ENCODE peak calls at places on chromosome 11, in four cellular contexts. K is astrocyte, C is GM23248, Y is mesendoderm. O is an unnamed sample.

GRCh38 chr11:126127898-126128297 is 65.2 kb upstream of the CDON start:
- DNase-seq in K (no peak), Y (no peak), C (no peak), O (no peak)

GRCh38 chr11:64324692-64325469 is 7.0 kb downstream of the PRDX5 start:
- DNase-seq in Y (no peak), C (no peak), K (no peak), O (no peak)

GRCh38 chr11:16924462-16924825 is 89.8 kb downstream of the PLEKHA7 start:
- DNase-seq in K (no peak), Y (no peak), C (no peak), O (no peak)

GRCh38 chr11:115202061-115202460 is 302.2 kb downstream of the CADM1 start:
- DNase-seq in Y (no peak), C (no peak), K (no peak), O (no peak)

GRCh38 chr11:130180491-130180890 is 20.9 kb downstream of the ST14 start:
- DNase-seq in C (peak; percentile 71), Y (no peak), K (peak; percentile 17), O (no peak)

GRCh38 chr11:132977241-132977640 is 555.1 kb downstream of the OPCML start:
- DNase-seq in C (no peak), Y (no peak), K (no peak), O (no peak)

GRCh38 chr11:65786786-65787636 is at the start of gene OVOL1:
- DNase-seq in Y (peak; percentile 67), K (no peak), C (no peak), O (peak; percentile 80)

GRCh38 chr11:123202155-123202714 is 7.2 kb upstream of the CLMP start:
- DNase-seq in Y (peak; percentile 78), C (peak; percentile 56), K (peak; percentile 47), O (peak; percentile 35)

GRCh38 chr11:49432242-49432848 is 223.9 kb upstream of the FOLH1 start:
- DNase-seq in K (no peak), C (no peak), Y (no peak), O (no peak)

GRCh38 chr11:10451399-10452116 is 3.5 kb upstream of the AMPD3 start:
- DNase-seq in C (no peak), K (no peak), Y (peak; percentile 14), O (no peak)

GRCh38 chr11:109106201-109106906 is 315.6 kb upstream of the C11orf87 start:
- DNase-seq in K (no peak), Y (no peak), C (no peak), O (no peak)

GRCh38 chr11:117468888-117469287 is 141.2 kb downstream of the CEP164 start:
- DNase-seq in K (no peak), C (no peak), Y (peak; percentile 56), O (no peak)

DNA sequence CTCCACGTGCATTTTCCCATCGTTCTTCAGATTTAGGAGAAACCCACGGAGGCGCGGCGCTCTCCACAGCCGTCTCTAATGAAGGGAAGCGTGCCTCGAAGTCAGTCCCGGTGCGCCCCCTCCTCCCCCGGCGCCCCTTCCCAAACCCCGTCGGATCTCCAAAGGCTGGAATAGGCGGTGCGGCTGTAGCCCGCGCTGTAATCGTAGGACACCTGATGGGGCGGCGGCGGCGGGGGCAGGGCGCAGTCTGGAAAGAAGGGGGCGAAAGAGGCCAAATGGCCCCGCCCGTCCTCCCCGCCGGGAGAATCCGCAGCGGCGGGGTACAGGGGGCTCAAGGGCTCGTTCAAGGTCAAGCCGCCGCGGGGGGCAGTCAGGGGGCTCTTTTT is 1.3 kb downstream of the FAM181B start:
- DNase-seq in K (no peak), Y (no peak), C (no peak), O (no peak)
- H3K27ac ChIP-seq in K (no peak overlapping the region), Y (no peak overlapping the region), C (no peak overlapping the region), O (no peak overlapping the region)

GRCh38 chr11:62678770-62679696 is at the start of gene UBXN1:
- DNase-seq in K (peak; percentile 81), C (peak; percentile 96), Y (peak; percentile 90), O (peak; percentile 91)

GRCh38 chr11:62677709-62678108 is 1.2 kb downstream of the UBXN1 start:
- DNase-seq in Y (no peak), C (no peak), K (no peak), O (no peak)

GRCh38 chr11:62677160-62677559 is 1.7 kb downstream of the UBXN1 start:
- DNase-seq in C (no peak), Y (no peak), K (no peak), O (no peak)

GRCh38 chr11:62678433-62678769 is 472 bp downstream of the UBXN1 start:
- DNase-seq in C (no peak), K (no peak), Y (no peak), O (no peak)

DNA sequence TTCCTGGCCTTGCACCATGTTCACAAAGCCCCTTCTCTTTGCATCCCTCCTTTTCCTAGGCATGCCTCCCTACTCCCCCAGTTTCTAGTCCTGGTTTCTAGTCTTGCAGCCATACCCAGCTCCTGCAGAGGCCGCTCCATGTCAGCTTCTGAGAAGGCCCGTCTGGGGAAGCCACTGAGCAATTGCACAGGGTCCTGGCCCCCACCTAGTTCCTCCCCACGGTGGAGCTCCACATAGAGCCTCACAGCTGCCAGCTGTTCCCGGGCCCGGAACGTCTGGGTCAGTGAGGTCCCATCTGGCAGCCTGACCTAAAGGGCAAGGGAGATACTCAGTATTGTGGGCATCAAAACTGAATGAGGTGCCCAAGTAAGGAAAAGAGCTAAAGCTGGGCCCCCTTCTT is 2.2 kb downstream of the UBXN1 start:
- DNase-seq in K (no peak), C (peak; percentile 47), Y (no peak), O (no peak)
- H3K4me1 ChIP-seq in K (peaks cover 18% of the 10 kb centered on the region), C (peaks cover 18% of the 10 kb centered on the region), Y (peaks cover 3% of the 10 kb centered on the region), O (peaks cover 7% of the 10 kb centered on the region)

GRCh38 chr11:72316984-72317383 is 73.0 kb upstream of the PHOX2A start:
- DNase-seq in Y (no peak), C (no peak), K (no peak), O (no peak)

GRCh38 chr11:72317982-72318381 is 74.0 kb upstream of the PHOX2A start:
- DNase-seq in K (no peak), C (no peak), Y (no peak), O (no peak)

GRCh38 chr11:72314199-72314598 is 70.2 kb upstream of the PHOX2A start:
- DNase-seq in Y (no peak), K (no peak), C (no peak), O (no peak)

GRCh38 chr11:72319261-72319660 is 75.3 kb upstream of the PHOX2A start:
- DNase-seq in Y (no peak), K (no peak), C (no peak), O (no peak)

GRCh38 chr11:72314600-72315386 is 70.8 kb upstream of the PHOX2A start:
- DNase-seq in Y (peak; percentile 29), C (no peak), K (no peak), O (no peak)
- H3K36me3 ChIP-seq in Y (no peaks in the 10 kb centered on the region), C (no peaks in the 10 kb centered on the region), K (peaks cover 3% of the 10 kb centered on the region), O (no peaks in the 10 kb centered on the region)

DNA sequence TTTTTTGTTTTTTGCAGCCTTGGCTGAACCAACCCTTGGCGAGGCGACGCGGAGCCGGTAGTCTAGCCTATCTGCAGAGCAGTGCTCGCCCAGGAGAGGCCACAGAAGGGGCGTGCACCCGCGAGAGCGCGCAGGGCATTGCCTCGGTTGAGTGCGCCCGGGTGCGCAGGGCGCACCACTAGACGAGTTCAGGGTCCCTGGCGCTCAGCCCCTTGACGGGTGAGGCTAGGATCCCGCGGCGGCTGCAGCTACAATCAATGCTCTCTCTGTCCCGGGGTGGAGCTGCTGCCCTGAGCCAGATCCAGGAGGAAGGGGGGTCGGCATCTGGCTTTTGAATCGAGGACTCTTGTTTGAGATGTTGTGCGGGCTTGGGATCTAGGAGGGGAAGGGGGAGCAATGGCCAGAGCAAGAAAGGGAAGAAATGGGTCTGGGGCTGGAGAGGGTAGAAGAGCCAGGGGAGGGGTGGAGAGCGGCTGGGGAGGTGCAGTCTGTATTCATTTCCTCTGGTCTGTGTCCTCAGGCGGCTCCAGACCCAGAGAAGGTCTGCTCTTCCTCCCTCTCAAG is 949 bp downstream of the THY1 start:
- DNase-seq in C (peak; percentile 73), Y (peak; percentile 83), K (no peak), O (no peak)
- H3K27ac ChIP-seq in C (peak overlapping the region; percentile 76), Y (peak overlapping the region; percentile 84), K (peak overlapping the region; percentile 52), O (no peak overlapping the region)

DNA sequence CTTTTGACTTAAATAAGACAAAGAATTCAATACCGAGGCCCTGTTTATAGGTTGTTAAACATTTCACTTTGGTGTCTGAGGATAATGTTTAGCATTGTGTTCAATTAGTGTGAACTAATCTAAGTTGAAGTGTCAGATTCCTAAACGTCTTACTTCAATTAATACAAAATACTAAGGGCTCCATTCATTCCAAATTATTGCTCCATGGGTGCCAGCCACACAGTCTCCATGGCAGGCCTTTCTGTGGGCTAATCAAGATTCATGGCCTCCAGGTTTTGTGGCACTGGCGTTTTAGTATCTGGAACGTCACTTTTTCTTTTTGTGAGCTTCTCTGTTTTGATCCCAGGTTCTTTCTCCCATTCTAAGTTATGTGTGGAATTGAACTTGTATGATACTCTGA is 89.4 kb downstream of the TMEM135 start:
- DNase-seq in Y (peak; percentile 54), K (no peak), C (no peak), O (no peak)
- H3K4me1 ChIP-seq in Y (no peaks in the 10 kb centered on the region), K (no peaks in the 10 kb centered on the region), C (peaks cover 11% of the 10 kb centered on the region), O (no peaks in the 10 kb centered on the region)